ENCODE peak calls at places on chromosome X, in five cellular contexts. H, D, O, P and Z are unnamed samples.
A peak's percentile ranks its signal among the peaks of the same experiment; 100 is the strongest.

GRCh38 chrX:110002300-110003166 is at the start of gene TMEM164:
- DNase-seq in H (peak; percentile 81), D (peak; percentile 69), O (peak; percentile 80), P (peak; percentile 78), Z (peak; percentile 82)

GRCh38 chrX:6526564-6526963 is 8.4 kb downstream of the VCX3A start:
- DNase-seq in H (no peak), D (no peak), O (no peak), P (no peak), Z (no peak)

GRCh38 chrX:140141444-140142029 is 176.2 kb upstream of the CXorf66 start:
- DNase-seq in H (peak; percentile 20), D (peak; percentile 4), O (peak; percentile 15), P (peak; percentile 3), Z (peak; percentile 25)

GRCh38 chrX:139930923-139931645 is 1.8 kb downstream of the ATP11C start:
- DNase-seq in H (peak; percentile 43), D (peak; percentile 13), O (peak; percentile 48), P (no peak), Z (peak; percentile 39)

GRCh38 chrX:126376465-126376864 is 176.1 kb downstream of the DCAF12L1 start:
- DNase-seq in H (no peak), D (no peak), O (no peak), P (no peak), Z (no peak)

GRCh38 chrX:19882066-19882775 is 5.2 kb downstream of the SH3KBP1 start:
- DNase-seq in H (no peak), D (no peak), O (no peak), P (no peak), Z (no peak)

GRCh38 chrX:1592128-1592862 is 891 bp downstream of the AKAP17A start:
- DNase-seq in H (no peak), D (no peak), O (peak; percentile 22), P (no peak), Z (no peak)

GRCh38 chrX:29231800-29232199 is 644.6 kb downstream of the IL1RAPL1 start:
- DNase-seq in H (no peak), D (no peak), O (no peak), P (peak; percentile 10), Z (no peak)

GRCh38 chrX:9847071-9847470 is 60.8 kb downstream of the SHROOM2 start:
- DNase-seq in H (no peak), D (peak; percentile 10), O (no peak), P (no peak), Z (no peak)

GRCh38 chrX:84893897-84894296 is 109.8 kb upstream of the APOOL start:
- DNase-seq in H (no peak), D (no peak), O (no peak), P (no peak), Z (no peak)

GRCh38 chrX:9681011-9681410 is 84.6 kb downstream of the GPR143 start:
- DNase-seq in H (no peak), D (no peak), O (no peak), P (no peak), Z (no peak)

GRCh38 chrX:40327085-40327484 is 229.3 kb upstream of the BCOR start:
- DNase-seq in H (no peak), D (no peak), O (no peak), P (no peak), Z (no peak)

GRCh38 chrX:11367609-11368430 is 74.6 kb downstream of the AMELX start:
- DNase-seq in H (no peak), D (no peak), O (no peak), P (no peak), Z (no peak)

GRCh38 chrX:3262906-3263305 is 83.5 kb downstream of the MXRA5 start:
- DNase-seq in H (no peak), D (no peak), O (no peak), P (no peak), Z (no peak)

GRCh38 chrX:63809158-63809557 is 24.1 kb upstream of the ARHGEF9 start:
- DNase-seq in H (no peak), D (no peak), O (no peak), P (peak; percentile 45), Z (peak; percentile 10)

GRCh38 chrX:38220936-38221386 is 290 bp upstream of the SRPX start:
- DNase-seq in H (no peak), D (no peak), O (no peak), P (no peak), Z (no peak)

GRCh38 chrX:119790977-119791436 is 423 bp downstream of the RPL39 start:
- DNase-seq in H (peak; percentile 8), D (no peak), O (peak; percentile 43), P (no peak), Z (peak; percentile 27)

GRCh38 chrX:40855411-40855810 is 120.1 kb upstream of the MED14 start:
- DNase-seq in H (peak; percentile 41), D (no peak), O (no peak), P (no peak), Z (no peak)

GRCh38 chrX:19728915-19729314 is 158.5 kb downstream of the SH3KBP1 start:
- DNase-seq in H (no peak), D (no peak), O (no peak), P (no peak), Z (no peak)

GRCh38 chrX:97405031-97405685 is 521.5 kb downstream of the RPA4 start:
- DNase-seq in H (no peak), D (no peak), O (no peak), P (no peak), Z (no peak)

GRCh38 chrX:116239944-116240391 is 69.4 kb downstream of the AGTR2 start:
- DNase-seq in H (no peak), D (no peak), O (peak; percentile 54), P (no peak), Z (no peak)